ENCODE peak calls at places on chromosomes 6 and 20, in six cellular contexts. W is transverse colon, Q is endothelial cell of umbilical vein, V is astrocyte, X is HFF-Myc, S is astrocyte of the cerebellum. Y is an unnamed sample.

GRCh38 chr20:25274481-25274880 is 26.6 kb downstream of the PYGB start:
- DNase-seq in Q (no peak), X (no peak), V (no peak), S (no peak), W (peak; percentile 6), Y (no peak)

GRCh38 chr6:31952140-31952805 is 6.4 kb downstream of the CFB start:
- DNase-seq in V (peak; percentile 22), W (peak; percentile 61), X (no peak), Q (peak; percentile 57), S (peak; percentile 34), Y (no peak)

GRCh38 chr20:35823147-35823546 is 51.3 kb downstream of the PHF20 start:
- DNase-seq in X (no peak), V (peak; percentile 65), W (no peak), S (no peak), Q (no peak), Y (no peak)

GRCh38 chr6:81450180-81450579 is 302.3 kb downstream of the TENT5A start:
- DNase-seq in Q (no peak), X (peak; percentile 70), V (peak; percentile 75), W (peak; percentile 24), S (no peak), Y (no peak)

GRCh38 chr20:63176448-63177133 is 39.3 kb downstream of the YTHDF1 start:
- DNase-seq in S (no peak), Q (no peak), W (no peak), X (no peak), V (no peak), Y (no peak)

GRCh38 chr6:30877419-30878262 is 6.7 kb upstream of the DDR1 start:
- DNase-seq in S (peak; percentile 84), V (peak; percentile 71), W (peak; percentile 93), Q (peak; percentile 92), X (peak; percentile 72), Y (no peak)

GRCh38 chr6:32624565-32624964 is 12.6 kb upstream of the HLA-DQA1 start:
- DNase-seq in W (no peak), V (no peak), Q (no peak), S (no peak), X (no peak), Y (no peak)

GRCh38 chr6:53926505-53926904 is 131.7 kb downstream of the LRRC1 start:
- DNase-seq in W (no peak), V (peak; percentile 72), S (no peak), X (no peak), Q (peak; percentile 57), Y (peak; percentile 16)

GRCh38 chr6:111951439-111952140 is 78.3 kb upstream of the FYN start:
- DNase-seq in W (no peak), S (no peak), Q (peak; percentile 13), V (peak; percentile 16), X (no peak), Y (no peak)

GRCh38 chr6:27297857-27298730 is 14.0 kb downstream of the POM121L2 start:
- DNase-seq in Q (peak; percentile 37), V (peak; percentile 22), W (no peak), X (peak; percentile 53), S (no peak), Y (no peak)

GRCh38 chr6:70673601-70674000 is 5.9 kb downstream of the SMAP1 start:
- DNase-seq in W (no peak), X (no peak), V (peak; percentile 48), S (no peak), Q (peak; percentile 25), Y (no peak)

GRCh38 chr6:119966484-119966883 is 616.9 kb upstream of the MAN1A1 start:
- DNase-seq in W (no peak), S (no peak), Q (no peak), X (no peak), V (no peak), Y (no peak)

GRCh38 chr20:62387219-62387913 is 463 bp downstream of the RPS21 start:
- DNase-seq in V (no peak), Q (no peak), W (no peak), X (no peak), S (no peak), Y (no peak)

GRCh38 chr20:58880994-58881752 is 28.7 kb downstream of the GNAS start:
- DNase-seq in S (no peak), V (no peak), X (no peak), W (no peak), Q (no peak), Y (no peak)

GRCh38 chr6:91276315-91276714 is 689.4 kb upstream of the MAP3K7 start:
- DNase-seq in V (peak; percentile 20), W (no peak), X (no peak), Q (no peak), S (peak; percentile 38), Y (no peak)

GRCh38 chr6:39907871-39908575 is 26.2 kb downstream of the MOCS1 start:
- DNase-seq in W (no peak), Q (no peak), S (no peak), V (no peak), X (no peak), Y (no peak)

DNA sequence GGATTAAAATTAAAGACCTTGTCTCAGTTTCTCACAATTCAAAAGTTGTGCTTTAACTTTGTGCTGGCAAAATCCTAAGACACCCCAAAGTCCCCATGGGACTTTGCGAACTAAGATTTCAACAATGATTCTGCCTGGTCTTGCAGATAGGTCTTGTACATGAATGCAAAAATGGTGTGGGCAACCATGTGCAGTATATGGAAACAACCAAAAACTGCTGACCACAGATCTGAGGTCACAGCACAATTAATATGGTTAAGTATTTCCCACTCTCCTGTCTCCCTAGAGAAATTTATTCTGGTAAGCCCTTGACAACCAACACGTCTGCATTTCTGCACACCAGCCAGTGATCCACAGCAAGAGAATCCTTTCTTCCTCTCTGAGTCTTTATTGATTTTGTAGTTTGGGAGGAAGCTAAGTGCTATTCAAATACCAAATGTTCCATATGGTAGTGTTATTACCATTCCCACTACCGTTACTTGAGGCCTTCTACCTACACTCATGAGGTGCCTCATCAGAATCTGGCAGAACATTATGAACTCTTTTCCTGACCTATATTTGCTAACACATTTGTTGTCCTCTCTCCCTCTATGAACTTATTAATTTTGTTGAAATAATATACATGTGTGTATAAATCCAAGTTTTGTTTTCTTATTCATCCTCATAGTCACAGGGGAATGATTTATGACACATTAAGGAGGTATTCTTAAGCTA is 178.7 kb downstream of the ATXN1 start:
- DNase-seq in Q (no peak), X (no peak), V (no peak), S (no peak), W (no peak), Y (no peak)
- H3K4me3 ChIP-seq in Q (no peak overlapping the region), X (no peak overlapping the region), V (no peak overlapping the region), S (no peak overlapping the region), W (no peak overlapping the region), Y (no peak overlapping the region)

GRCh38 chr6:35049885-35050284 is 91.3 kb downstream of the TCP11 start:
- DNase-seq in W (peak; percentile 51), Q (no peak), S (peak; percentile 49), X (peak; percentile 76), V (peak; percentile 74), Y (no peak)

GRCh38 chr6:35047265-35048011 is 93.7 kb downstream of the TCP11 start:
- DNase-seq in V (peak; percentile 58), W (peak; percentile 26), Q (peak; percentile 64), X (no peak), S (peak; percentile 31), Y (peak; percentile 66)

GRCh38 chr6:35048031-35048613 is 93.0 kb downstream of the TCP11 start:
- DNase-seq in V (no peak), X (no peak), W (no peak), Q (peak; percentile 13), S (no peak), Y (no peak)

GRCh38 chr6:35049346-35049745 is 91.8 kb downstream of the TCP11 start:
- DNase-seq in W (no peak), X (no peak), Q (no peak), S (no peak), V (no peak), Y (no peak)

DNA sequence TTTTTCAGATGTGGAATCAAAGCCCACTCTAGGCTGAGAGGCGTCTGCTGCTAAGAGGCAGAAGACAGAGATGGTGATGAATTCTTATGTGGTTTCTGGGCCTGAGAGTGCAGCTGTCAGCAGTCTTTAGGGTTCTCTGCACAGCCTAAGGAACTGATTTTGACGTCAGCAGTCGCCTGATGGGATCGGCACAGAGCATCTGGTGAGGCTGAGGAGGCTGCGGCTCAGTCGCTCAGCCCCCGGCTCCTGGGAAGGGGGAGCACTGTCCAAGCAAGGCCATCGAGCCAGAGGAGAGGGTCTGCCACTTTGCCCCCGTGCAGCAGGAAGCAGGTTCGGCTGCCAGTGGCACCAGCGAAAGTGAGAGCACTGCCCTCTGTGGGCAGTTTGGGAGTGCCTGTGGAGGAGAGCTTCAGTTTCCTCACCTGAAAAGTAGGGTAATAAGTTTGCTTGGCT is 92.5 kb downstream of the TCP11 start:
- DNase-seq in S (peak; percentile 59), X (no peak), V (peak; percentile 87), Q (no peak), W (peak; percentile 50), Y (peak; percentile 81)
- TF ChIP-seq CTCF in S (peak; percentile 43), X (peak; percentile 24), V (peak; percentile 17), Q (no peak), W (peak; percentile 18), Y (peak; percentile 55)

GRCh38 chr20:5864873-5865582 is 85.3 kb downstream of the TRMT6 start:
- DNase-seq in W (no peak), S (no peak), V (peak; percentile 60), Q (peak; percentile 76), X (peak; percentile 25), Y (peak; percentile 17)

GRCh38 chr20:5864428-5864827 is 85.9 kb downstream of the TRMT6 start:
- DNase-seq in S (no peak), V (no peak), W (no peak), X (no peak), Q (no peak), Y (no peak)

GRCh38 chr20:5863040-5863811 is 87.1 kb downstream of the TRMT6 start:
- DNase-seq in S (no peak), Q (peak; percentile 50), V (peak; percentile 77), X (peak; percentile 24), W (no peak), Y (no peak)

GRCh38 chr20:5865604-5866003 is 84.7 kb downstream of the TRMT6 start:
- DNase-seq in V (no peak), W (no peak), X (no peak), Q (no peak), S (no peak), Y (no peak)

GRCh38 chr20:5862703-5863039 is 87.7 kb downstream of the TRMT6 start:
- DNase-seq in Q (peak; percentile 11), W (no peak), X (no peak), V (no peak), S (no peak), Y (no peak)
- H3K4me3 ChIP-seq in Q (no peak overlapping the region), W (no peak overlapping the region), X (no peak overlapping the region), V (no peak overlapping the region), S (no peak overlapping the region), Y (no peak overlapping the region)

GRCh38 chr6:9583946-9584345 is 830.9 kb downstream of the TFAP2A start:
- DNase-seq in S (no peak), W (no peak), X (no peak), V (no peak), Q (peak; percentile 4), Y (no peak)
- TF ChIP-seq CTCF in S (no peak), W (no peak), X (no peak), V (no peak), Q (no peak), Y (no peak)